ENCODE peak calls at places on chromosomes 1 and 21, in eight cellular contexts. One of them, this sample, is unnamed.
A peak's percentile ranks its signal among the peaks of the same experiment; 100 is the strongest.

GRCh38 chr1:234253732-234254131 is 119.5 kb upstream of the COA6 start:
- DNase-seq in T-helper 2 cell: no peak
- DNase-seq in PC-3: no peak
- DNase-seq in islet precursor cell: no peak
- DNase-seq in nucleus accumbens: no peak
- DNase-seq in stimulated activated effector memory CD8-positive, alpha-beta T cell treated with anti-CD3 and anti-CD28 coated beads, Interleukin-12 subunit alpha, Interleukin-12 subunit beta, amount 100 ng/mL, for 72 hours: no peak
- DNase-seq in CD4-positive, alpha-beta memory T cell: no peak
- DNase-seq in stimulated activated CD4-positive, alpha-beta T cell treated with anti-CD3 and anti-CD28 coated beads, Interleukin-1b, Interleukin-23, amount 100 ng/mL, for 4 hours: no peak
- DNase-seq in this sample: no peak

GRCh38 chr1:1023700-1024099 is 3.8 kb downstream of the AGRN start:
- DNase-seq in T-helper 2 cell: no peak
- DNase-seq in PC-3: no peak
- DNase-seq in islet precursor cell: no peak
- DNase-seq in nucleus accumbens: no peak
- DNase-seq in stimulated activated effector memory CD8-positive, alpha-beta T cell treated with anti-CD3 and anti-CD28 coated beads, Interleukin-12 subunit alpha, Interleukin-12 subunit beta, amount 100 ng/mL, for 72 hours: no peak
- DNase-seq in CD4-positive, alpha-beta memory T cell: no peak
- DNase-seq in stimulated activated CD4-positive, alpha-beta T cell treated with anti-CD3 and anti-CD28 coated beads, Interleukin-1b, Interleukin-23, amount 100 ng/mL, for 4 hours: no peak
- DNase-seq in this sample: peak; percentile 72

GRCh38 chr1:241640867-241641542 is 836 bp upstream of the CHML start:
- DNase-seq in T-helper 2 cell: no peak
- DNase-seq in PC-3: peak; percentile 55
- DNase-seq in islet precursor cell: no peak
- DNase-seq in nucleus accumbens: no peak
- DNase-seq in stimulated activated effector memory CD8-positive, alpha-beta T cell treated with anti-CD3 and anti-CD28 coated beads, Interleukin-12 subunit alpha, Interleukin-12 subunit beta, amount 100 ng/mL, for 72 hours: no peak
- DNase-seq in CD4-positive, alpha-beta memory T cell: no peak
- DNase-seq in stimulated activated CD4-positive, alpha-beta T cell treated with anti-CD3 and anti-CD28 coated beads, Interleukin-1b, Interleukin-23, amount 100 ng/mL, for 4 hours: no peak
- DNase-seq in this sample: no peak

GRCh38 chr1:55225228-55225627 is 10.1 kb upstream of the USP24 start:
- DNase-seq in T-helper 2 cell: no peak
- DNase-seq in PC-3: peak; percentile 29
- DNase-seq in islet precursor cell: no peak
- DNase-seq in nucleus accumbens: no peak
- DNase-seq in stimulated activated effector memory CD8-positive, alpha-beta T cell treated with anti-CD3 and anti-CD28 coated beads, Interleukin-12 subunit alpha, Interleukin-12 subunit beta, amount 100 ng/mL, for 72 hours: no peak
- DNase-seq in CD4-positive, alpha-beta memory T cell: no peak
- DNase-seq in stimulated activated CD4-positive, alpha-beta T cell treated with anti-CD3 and anti-CD28 coated beads, Interleukin-1b, Interleukin-23, amount 100 ng/mL, for 4 hours: no peak
- DNase-seq in this sample: no peak

GRCh38 chr1:16145988-16146887 is 9.6 kb downstream of the EPHA2 start:
- DNase-seq in T-helper 2 cell: no peak
- DNase-seq in PC-3: peak; percentile 89
- DNase-seq in islet precursor cell: peak; percentile 98
- DNase-seq in nucleus accumbens: no peak
- DNase-seq in stimulated activated effector memory CD8-positive, alpha-beta T cell treated with anti-CD3 and anti-CD28 coated beads, Interleukin-12 subunit alpha, Interleukin-12 subunit beta, amount 100 ng/mL, for 72 hours: no peak
- DNase-seq in CD4-positive, alpha-beta memory T cell: no peak
- DNase-seq in stimulated activated CD4-positive, alpha-beta T cell treated with anti-CD3 and anti-CD28 coated beads, Interleukin-1b, Interleukin-23, amount 100 ng/mL, for 4 hours: no peak
- DNase-seq in this sample: peak; percentile 97

GRCh38 chr1:161185732-161186311 is 8.5 kb upstream of the B4GALT3 start:
- DNase-seq in T-helper 2 cell: no peak
- DNase-seq in PC-3: no peak
- DNase-seq in islet precursor cell: no peak
- DNase-seq in nucleus accumbens: no peak
- DNase-seq in stimulated activated effector memory CD8-positive, alpha-beta T cell treated with anti-CD3 and anti-CD28 coated beads, Interleukin-12 subunit alpha, Interleukin-12 subunit beta, amount 100 ng/mL, for 72 hours: no peak
- DNase-seq in CD4-positive, alpha-beta memory T cell: no peak
- DNase-seq in stimulated activated CD4-positive, alpha-beta T cell treated with anti-CD3 and anti-CD28 coated beads, Interleukin-1b, Interleukin-23, amount 100 ng/mL, for 4 hours: no peak
- DNase-seq in this sample: no peak

GRCh38 chr1:8252266-8252951 is 65.5 kb upstream of the SLC45A1 start:
- DNase-seq in T-helper 2 cell: no peak
- DNase-seq in PC-3: no peak
- DNase-seq in islet precursor cell: no peak
- DNase-seq in nucleus accumbens: no peak
- DNase-seq in stimulated activated effector memory CD8-positive, alpha-beta T cell treated with anti-CD3 and anti-CD28 coated beads, Interleukin-12 subunit alpha, Interleukin-12 subunit beta, amount 100 ng/mL, for 72 hours: no peak
- DNase-seq in CD4-positive, alpha-beta memory T cell: no peak
- DNase-seq in stimulated activated CD4-positive, alpha-beta T cell treated with anti-CD3 and anti-CD28 coated beads, Interleukin-1b, Interleukin-23, amount 100 ng/mL, for 4 hours: no peak
- DNase-seq in this sample: no peak

GRCh38 chr1:2863149-2863963 is 61.9 kb upstream of the TTC34 start:
- DNase-seq in T-helper 2 cell: no peak
- DNase-seq in PC-3: no peak
- DNase-seq in islet precursor cell: no peak
- DNase-seq in nucleus accumbens: no peak
- DNase-seq in stimulated activated effector memory CD8-positive, alpha-beta T cell treated with anti-CD3 and anti-CD28 coated beads, Interleukin-12 subunit alpha, Interleukin-12 subunit beta, amount 100 ng/mL, for 72 hours: no peak
- DNase-seq in CD4-positive, alpha-beta memory T cell: no peak
- DNase-seq in stimulated activated CD4-positive, alpha-beta T cell treated with anti-CD3 and anti-CD28 coated beads, Interleukin-1b, Interleukin-23, amount 100 ng/mL, for 4 hours: no peak
- DNase-seq in this sample: no peak

GRCh38 chr21:45982758-45983731 is 1.5 kb downstream of the COL6A1 start:
- DNase-seq in T-helper 2 cell: no peak
- DNase-seq in PC-3: peak; percentile 19
- DNase-seq in islet precursor cell: peak; percentile 56
- DNase-seq in nucleus accumbens: no peak
- DNase-seq in stimulated activated effector memory CD8-positive, alpha-beta T cell treated with anti-CD3 and anti-CD28 coated beads, Interleukin-12 subunit alpha, Interleukin-12 subunit beta, amount 100 ng/mL, for 72 hours: no peak
- DNase-seq in CD4-positive, alpha-beta memory T cell: no peak
- DNase-seq in stimulated activated CD4-positive, alpha-beta T cell treated with anti-CD3 and anti-CD28 coated beads, Interleukin-1b, Interleukin-23, amount 100 ng/mL, for 4 hours: no peak
- DNase-seq in this sample: peak; percentile 71

GRCh38 chr21:22138297-22139016 is 1140.2 kb downstream of the NCAM2 start:
- DNase-seq in T-helper 2 cell: no peak
- DNase-seq in PC-3: no peak
- DNase-seq in islet precursor cell: no peak
- DNase-seq in nucleus accumbens: no peak
- DNase-seq in stimulated activated effector memory CD8-positive, alpha-beta T cell treated with anti-CD3 and anti-CD28 coated beads, Interleukin-12 subunit alpha, Interleukin-12 subunit beta, amount 100 ng/mL, for 72 hours: no peak
- DNase-seq in CD4-positive, alpha-beta memory T cell: no peak
- DNase-seq in stimulated activated CD4-positive, alpha-beta T cell treated with anti-CD3 and anti-CD28 coated beads, Interleukin-1b, Interleukin-23, amount 100 ng/mL, for 4 hours: no peak
- DNase-seq in this sample: no peak

GRCh38 chr1:241240084-241240483 is 116.9 kb downstream of the RGS7 start:
- DNase-seq in T-helper 2 cell: no peak
- DNase-seq in PC-3: no peak
- DNase-seq in islet precursor cell: no peak
- DNase-seq in nucleus accumbens: no peak
- DNase-seq in stimulated activated effector memory CD8-positive, alpha-beta T cell treated with anti-CD3 and anti-CD28 coated beads, Interleukin-12 subunit alpha, Interleukin-12 subunit beta, amount 100 ng/mL, for 72 hours: no peak
- DNase-seq in CD4-positive, alpha-beta memory T cell: no peak
- DNase-seq in stimulated activated CD4-positive, alpha-beta T cell treated with anti-CD3 and anti-CD28 coated beads, Interleukin-1b, Interleukin-23, amount 100 ng/mL, for 4 hours: no peak
- DNase-seq in this sample: no peak

GRCh38 chr21:34544032-34544496 is 32.1 kb upstream of the KCNE1 start:
- DNase-seq in T-helper 2 cell: peak; percentile 10
- DNase-seq in PC-3: peak; percentile 93
- DNase-seq in islet precursor cell: peak; percentile 81
- DNase-seq in nucleus accumbens: no peak
- DNase-seq in stimulated activated effector memory CD8-positive, alpha-beta T cell treated with anti-CD3 and anti-CD28 coated beads, Interleukin-12 subunit alpha, Interleukin-12 subunit beta, amount 100 ng/mL, for 72 hours: peak; percentile 56
- DNase-seq in CD4-positive, alpha-beta memory T cell: peak; percentile 43
- DNase-seq in stimulated activated CD4-positive, alpha-beta T cell treated with anti-CD3 and anti-CD28 coated beads, Interleukin-1b, Interleukin-23, amount 100 ng/mL, for 4 hours: peak; percentile 28
- DNase-seq in this sample: peak; percentile 91

GRCh38 chr1:224880593-224881307 is 48.7 kb upstream of the DNAH14 start:
- DNase-seq in T-helper 2 cell: no peak
- DNase-seq in PC-3: no peak
- DNase-seq in islet precursor cell: peak; percentile 92
- DNase-seq in nucleus accumbens: no peak
- DNase-seq in stimulated activated effector memory CD8-positive, alpha-beta T cell treated with anti-CD3 and anti-CD28 coated beads, Interleukin-12 subunit alpha, Interleukin-12 subunit beta, amount 100 ng/mL, for 72 hours: no peak
- DNase-seq in CD4-positive, alpha-beta memory T cell: no peak
- DNase-seq in stimulated activated CD4-positive, alpha-beta T cell treated with anti-CD3 and anti-CD28 coated beads, Interleukin-1b, Interleukin-23, amount 100 ng/mL, for 4 hours: no peak
- DNase-seq in this sample: peak; percentile 87

GRCh38 chr1:204227996-204228785 is 14.4 kb upstream of the GOLT1A start:
- DNase-seq in T-helper 2 cell: no peak
- DNase-seq in PC-3: no peak
- DNase-seq in islet precursor cell: no peak
- DNase-seq in nucleus accumbens: no peak
- DNase-seq in stimulated activated effector memory CD8-positive, alpha-beta T cell treated with anti-CD3 and anti-CD28 coated beads, Interleukin-12 subunit alpha, Interleukin-12 subunit beta, amount 100 ng/mL, for 72 hours: no peak
- DNase-seq in CD4-positive, alpha-beta memory T cell: no peak
- DNase-seq in stimulated activated CD4-positive, alpha-beta T cell treated with anti-CD3 and anti-CD28 coated beads, Interleukin-1b, Interleukin-23, amount 100 ng/mL, for 4 hours: no peak
- DNase-seq in this sample: no peak

GRCh38 chr21:46002841-46003574 is 21.4 kb downstream of the COL6A1 start:
- DNase-seq in T-helper 2 cell: no peak
- DNase-seq in PC-3: no peak
- DNase-seq in islet precursor cell: peak; percentile 49
- DNase-seq in nucleus accumbens: no peak
- DNase-seq in stimulated activated effector memory CD8-positive, alpha-beta T cell treated with anti-CD3 and anti-CD28 coated beads, Interleukin-12 subunit alpha, Interleukin-12 subunit beta, amount 100 ng/mL, for 72 hours: peak; percentile 38
- DNase-seq in CD4-positive, alpha-beta memory T cell: no peak
- DNase-seq in stimulated activated CD4-positive, alpha-beta T cell treated with anti-CD3 and anti-CD28 coated beads, Interleukin-1b, Interleukin-23, amount 100 ng/mL, for 4 hours: no peak
- DNase-seq in this sample: peak; percentile 42

GRCh38 chr1:110011527-110012041 is 22.8 kb upstream of the STRIP1 start:
- DNase-seq in T-helper 2 cell: no peak
- DNase-seq in PC-3: peak; percentile 71
- DNase-seq in islet precursor cell: peak; percentile 67
- DNase-seq in nucleus accumbens: no peak
- DNase-seq in stimulated activated effector memory CD8-positive, alpha-beta T cell treated with anti-CD3 and anti-CD28 coated beads, Interleukin-12 subunit alpha, Interleukin-12 subunit beta, amount 100 ng/mL, for 72 hours: no peak
- DNase-seq in CD4-positive, alpha-beta memory T cell: peak; percentile 26
- DNase-seq in stimulated activated CD4-positive, alpha-beta T cell treated with anti-CD3 and anti-CD28 coated beads, Interleukin-1b, Interleukin-23, amount 100 ng/mL, for 4 hours: no peak
- DNase-seq in this sample: peak; percentile 75

GRCh38 chr1:18946550-18947381 is 9.7 kb downstream of the IFFO2 start:
- DNase-seq in T-helper 2 cell: no peak
- DNase-seq in PC-3: no peak
- DNase-seq in islet precursor cell: no peak
- DNase-seq in nucleus accumbens: no peak
- DNase-seq in stimulated activated effector memory CD8-positive, alpha-beta T cell treated with anti-CD3 and anti-CD28 coated beads, Interleukin-12 subunit alpha, Interleukin-12 subunit beta, amount 100 ng/mL, for 72 hours: no peak
- DNase-seq in CD4-positive, alpha-beta memory T cell: no peak
- DNase-seq in stimulated activated CD4-positive, alpha-beta T cell treated with anti-CD3 and anti-CD28 coated beads, Interleukin-1b, Interleukin-23, amount 100 ng/mL, for 4 hours: no peak
- DNase-seq in this sample: peak; percentile 50

GRCh38 chr1:27575861-27576331 is 28.0 kb downstream of the AHDC1 start:
- DNase-seq in T-helper 2 cell: no peak
- DNase-seq in PC-3: peak; percentile 51
- DNase-seq in islet precursor cell: peak; percentile 94
- DNase-seq in nucleus accumbens: peak; percentile 59
- DNase-seq in stimulated activated effector memory CD8-positive, alpha-beta T cell treated with anti-CD3 and anti-CD28 coated beads, Interleukin-12 subunit alpha, Interleukin-12 subunit beta, amount 100 ng/mL, for 72 hours: no peak
- DNase-seq in CD4-positive, alpha-beta memory T cell: no peak
- DNase-seq in stimulated activated CD4-positive, alpha-beta T cell treated with anti-CD3 and anti-CD28 coated beads, Interleukin-1b, Interleukin-23, amount 100 ng/mL, for 4 hours: no peak
- DNase-seq in this sample: peak; percentile 92

GRCh38 chr1:118986291-118986838 is 1.8 kb downstream of the TBX15 start:
- DNase-seq in T-helper 2 cell: no peak
- DNase-seq in PC-3: no peak
- DNase-seq in islet precursor cell: no peak
- DNase-seq in nucleus accumbens: no peak
- DNase-seq in stimulated activated effector memory CD8-positive, alpha-beta T cell treated with anti-CD3 and anti-CD28 coated beads, Interleukin-12 subunit alpha, Interleukin-12 subunit beta, amount 100 ng/mL, for 72 hours: no peak
- DNase-seq in CD4-positive, alpha-beta memory T cell: no peak
- DNase-seq in stimulated activated CD4-positive, alpha-beta T cell treated with anti-CD3 and anti-CD28 coated beads, Interleukin-1b, Interleukin-23, amount 100 ng/mL, for 4 hours: no peak
- DNase-seq in this sample: peak; percentile 61

GRCh38 chr21:42614391-42614790 is 39.0 kb upstream of the PDE9A start:
- DNase-seq in T-helper 2 cell: peak; percentile 73
- DNase-seq in PC-3: no peak
- DNase-seq in islet precursor cell: no peak
- DNase-seq in nucleus accumbens: no peak
- DNase-seq in stimulated activated effector memory CD8-positive, alpha-beta T cell treated with anti-CD3 and anti-CD28 coated beads, Interleukin-12 subunit alpha, Interleukin-12 subunit beta, amount 100 ng/mL, for 72 hours: peak; percentile 55
- DNase-seq in CD4-positive, alpha-beta memory T cell: no peak
- DNase-seq in stimulated activated CD4-positive, alpha-beta T cell treated with anti-CD3 and anti-CD28 coated beads, Interleukin-1b, Interleukin-23, amount 100 ng/mL, for 4 hours: peak; percentile 24
- DNase-seq in this sample: no peak

GRCh38 chr1:99527078-99527477 is 118.8 kb upstream of the PALMD start:
- DNase-seq in T-helper 2 cell: no peak
- DNase-seq in PC-3: peak; percentile 51
- DNase-seq in islet precursor cell: no peak
- DNase-seq in nucleus accumbens: no peak
- DNase-seq in stimulated activated effector memory CD8-positive, alpha-beta T cell treated with anti-CD3 and anti-CD28 coated beads, Interleukin-12 subunit alpha, Interleukin-12 subunit beta, amount 100 ng/mL, for 72 hours: no peak
- DNase-seq in CD4-positive, alpha-beta memory T cell: no peak
- DNase-seq in stimulated activated CD4-positive, alpha-beta T cell treated with anti-CD3 and anti-CD28 coated beads, Interleukin-1b, Interleukin-23, amount 100 ng/mL, for 4 hours: no peak
- DNase-seq in this sample: no peak

GRCh38 chr1:84450916-84451315 is 28.1 kb upstream of the RPF1 start:
- DNase-seq in T-helper 2 cell: no peak
- DNase-seq in PC-3: peak; percentile 18
- DNase-seq in islet precursor cell: no peak
- DNase-seq in nucleus accumbens: no peak
- DNase-seq in stimulated activated effector memory CD8-positive, alpha-beta T cell treated with anti-CD3 and anti-CD28 coated beads, Interleukin-12 subunit alpha, Interleukin-12 subunit beta, amount 100 ng/mL, for 72 hours: no peak
- DNase-seq in CD4-positive, alpha-beta memory T cell: no peak
- DNase-seq in stimulated activated CD4-positive, alpha-beta T cell treated with anti-CD3 and anti-CD28 coated beads, Interleukin-1b, Interleukin-23, amount 100 ng/mL, for 4 hours: no peak
- DNase-seq in this sample: no peak

GRCh38 chr1:10601342-10602060 is 126.8 kb downstream of the PEX14 start:
- DNase-seq in T-helper 2 cell: no peak
- DNase-seq in PC-3: no peak
- DNase-seq in islet precursor cell: no peak
- DNase-seq in nucleus accumbens: no peak
- DNase-seq in stimulated activated effector memory CD8-positive, alpha-beta T cell treated with anti-CD3 and anti-CD28 coated beads, Interleukin-12 subunit alpha, Interleukin-12 subunit beta, amount 100 ng/mL, for 72 hours: no peak
- DNase-seq in CD4-positive, alpha-beta memory T cell: no peak
- DNase-seq in stimulated activated CD4-positive, alpha-beta T cell treated with anti-CD3 and anti-CD28 coated beads, Interleukin-1b, Interleukin-23, amount 100 ng/mL, for 4 hours: no peak
- DNase-seq in this sample: no peak

GRCh38 chr1:59759156-59759925 is 55.4 kb upstream of the HOOK1 start:
- DNase-seq in T-helper 2 cell: peak; percentile 37
- DNase-seq in PC-3: peak; percentile 82
- DNase-seq in islet precursor cell: peak; percentile 90
- DNase-seq in nucleus accumbens: peak; percentile 78
- DNase-seq in stimulated activated effector memory CD8-positive, alpha-beta T cell treated with anti-CD3 and anti-CD28 coated beads, Interleukin-12 subunit alpha, Interleukin-12 subunit beta, amount 100 ng/mL, for 72 hours: peak; percentile 81
- DNase-seq in CD4-positive, alpha-beta memory T cell: peak; percentile 64
- DNase-seq in stimulated activated CD4-positive, alpha-beta T cell treated with anti-CD3 and anti-CD28 coated beads, Interleukin-1b, Interleukin-23, amount 100 ng/mL, for 4 hours: peak; percentile 55
- DNase-seq in this sample: peak; percentile 93

GRCh38 chr1:64080947-64081562 is 122.4 kb upstream of the UBE2U start:
- DNase-seq in T-helper 2 cell: no peak
- DNase-seq in PC-3: peak; percentile 37
- DNase-seq in islet precursor cell: no peak
- DNase-seq in nucleus accumbens: no peak
- DNase-seq in stimulated activated effector memory CD8-positive, alpha-beta T cell treated with anti-CD3 and anti-CD28 coated beads, Interleukin-12 subunit alpha, Interleukin-12 subunit beta, amount 100 ng/mL, for 72 hours: no peak
- DNase-seq in CD4-positive, alpha-beta memory T cell: no peak
- DNase-seq in stimulated activated CD4-positive, alpha-beta T cell treated with anti-CD3 and anti-CD28 coated beads, Interleukin-1b, Interleukin-23, amount 100 ng/mL, for 4 hours: no peak
- DNase-seq in this sample: no peak

GRCh38 chr1:59413327-59413720 is 116.4 kb downstream of the FGGY start:
- DNase-seq in T-helper 2 cell: no peak
- DNase-seq in PC-3: no peak
- DNase-seq in islet precursor cell: no peak
- DNase-seq in nucleus accumbens: no peak
- DNase-seq in stimulated activated effector memory CD8-positive, alpha-beta T cell treated with anti-CD3 and anti-CD28 coated beads, Interleukin-12 subunit alpha, Interleukin-12 subunit beta, amount 100 ng/mL, for 72 hours: no peak
- DNase-seq in CD4-positive, alpha-beta memory T cell: no peak
- DNase-seq in stimulated activated CD4-positive, alpha-beta T cell treated with anti-CD3 and anti-CD28 coated beads, Interleukin-1b, Interleukin-23, amount 100 ng/mL, for 4 hours: no peak
- DNase-seq in this sample: no peak

GRCh38 chr21:14737922-14738321 is 191.8 kb upstream of the SAMSN1 start:
- DNase-seq in T-helper 2 cell: peak; percentile 31
- DNase-seq in PC-3: peak; percentile 83
- DNase-seq in islet precursor cell: no peak
- DNase-seq in nucleus accumbens: no peak
- DNase-seq in stimulated activated effector memory CD8-positive, alpha-beta T cell treated with anti-CD3 and anti-CD28 coated beads, Interleukin-12 subunit alpha, Interleukin-12 subunit beta, amount 100 ng/mL, for 72 hours: no peak
- DNase-seq in CD4-positive, alpha-beta memory T cell: peak; percentile 70
- DNase-seq in stimulated activated CD4-positive, alpha-beta T cell treated with anti-CD3 and anti-CD28 coated beads, Interleukin-1b, Interleukin-23, amount 100 ng/mL, for 4 hours: peak; percentile 51
- DNase-seq in this sample: no peak